ENCODE peak calls at places on chromosomes 3 and 15, in eight cellular contexts. J, X, E, D, C, W, S and G are unnamed samples.

GRCh38 chr3:42745776-42746454 is 27.1 kb downstream of the CCDC13 start:
- DNase-seq in J (no peak), X (no peak), E (no peak), D (no peak), C (peak), W (peak), S (no peak), G (no peak)

GRCh38 chr15:31579976-31580375 is 253.3 kb downstream of the KLF13 start:
- DNase-seq in J (no peak), X (no peak), E (no peak), D (no peak), C (no peak), W (no peak), S (no peak), G (no peak)

GRCh38 chr15:93980149-93980911 is 251.0 kb upstream of the MCTP2 start:
- DNase-seq in J (peak), X (no peak), E (no peak), D (no peak), C (no peak), W (no peak), S (no peak), G (no peak)

GRCh38 chr15:89383635-89384604 is 49.3 kb upstream of the POLG start:
- DNase-seq in J (peak), X (peak), E (no peak), D (no peak), C (peak), W (no peak), S (no peak), G (no peak)

GRCh38 chr15:29844290-29844903 is 22.1 kb upstream of the TJP1 start:
- DNase-seq in J (no peak), X (no peak), E (peak), D (no peak), C (no peak), W (no peak), S (no peak), G (peak)

GRCh38 chr3:76700323-76700722 is 339.6 kb upstream of the ROBO2 start:
- DNase-seq in J (no peak), X (no peak), E (no peak), D (no peak), C (no peak), W (no peak), S (no peak), G (no peak)

GRCh38 chr3:72938471-72939265 is 50.8 kb downstream of the GXYLT2 start:
- DNase-seq in J (peak), X (peak), E (peak), D (peak), C (no peak), W (peak), S (no peak), G (no peak)

GRCh38 chr15:89199734-89200133 is 21.6 kb downstream of the RLBP1 start:
- DNase-seq in J (no peak), X (no peak), E (no peak), D (no peak), C (peak), W (no peak), S (no peak), G (no peak)

GRCh38 chr3:38960953-38961622 is 90.7 kb downstream of the SCN11A start:
- DNase-seq in J (no peak), X (no peak), E (peak), D (peak), C (peak), W (no peak), S (no peak), G (no peak)

GRCh38 chr3:170356596-170357175 is 829 bp upstream of the SKIL start:
- DNase-seq in J (peak), X (peak), E (peak), D (peak), C (peak), W (peak), S (peak), G (no peak)

GRCh38 chr3:58973796-58974195 is 76.0 kb downstream of the CFAP20DC start:
- DNase-seq in J (no peak), X (peak), E (no peak), D (peak), C (no peak), W (no peak), S (no peak), G (no peak)

GRCh38 chr3:31813686-31814085 is 167.4 kb downstream of the OSBPL10 start:
- DNase-seq in J (no peak), X (no peak), E (peak), D (no peak), C (no peak), W (no peak), S (no peak), G (no peak)

GRCh38 chr3:138434875-138435772 is 708 bp downstream of the ESYT3 start:
- DNase-seq in J (no peak), X (no peak), E (no peak), D (no peak), C (peak), W (no peak), S (no peak), G (no peak)

GRCh38 chr3:120459196-120459595 is 8.4 kb upstream of the FSTL1 start:
- DNase-seq in J (no peak), X (no peak), E (no peak), D (no peak), C (no peak), W (no peak), S (no peak), G (no peak)

GRCh38 chr3:120460862-120461261 is 10.1 kb upstream of the FSTL1 start:
- DNase-seq in J (no peak), X (no peak), E (no peak), D (no peak), C (no peak), W (no peak), S (no peak), G (no peak)

GRCh38 chr3:120460217-120460616 is 9.4 kb upstream of the FSTL1 start:
- DNase-seq in J (no peak), X (no peak), E (no peak), D (no peak), C (no peak), W (no peak), S (no peak), G (no peak)

GRCh38 chr3:120462409-120462959 is 11.7 kb upstream of the FSTL1 start:
- DNase-seq in J (no peak), X (no peak), E (no peak), D (no peak), C (no peak), W (no peak), S (no peak), G (no peak)

GRCh38 chr3:120461416-120461815 is 10.6 kb upstream of the FSTL1 start:
- DNase-seq in J (no peak), X (no peak), E (no peak), D (no peak), C (no peak), W (no peak), S (no peak), G (no peak)
- H3K27ac ChIP-seq in J (no peak), X (no peak), E (no peak), D (no peak), C (no peak), W (no peak), S (no peak), G (no peak)

GRCh38 chr15:79988448-79989117 is 17.6 kb upstream of the BCL2A1 start:
- DNase-seq in J (no peak), X (no peak), E (no peak), D (no peak), C (no peak), W (peak), S (no peak), G (no peak)
- H3K27ac ChIP-seq in J (no peak), X (no peak), E (no peak), D (no peak), C (no peak), W (no peak), S (no peak), G (no peak)

GRCh38 chr15:87949934-87950298 is 306.6 kb downstream of the NTRK3 start:
- DNase-seq in J (no peak), X (no peak), E (no peak), D (no peak), C (no peak), W (no peak), S (no peak), G (no peak)

GRCh38 chr15:87944687-87945086 is 311.9 kb downstream of the NTRK3 start:
- DNase-seq in J (no peak), X (no peak), E (no peak), D (no peak), C (no peak), W (no peak), S (no peak), G (no peak)

GRCh38 chr15:87952736-87953135 is 303.8 kb downstream of the NTRK3 start:
- DNase-seq in J (no peak), X (no peak), E (no peak), D (no peak), C (no peak), W (no peak), S (no peak), G (no peak)

GRCh38 chr15:87944051-87944450 is 312.5 kb downstream of the NTRK3 start:
- DNase-seq in J (no peak), X (no peak), E (no peak), D (no peak), C (no peak), W (no peak), S (no peak), G (no peak)

GRCh38 chr15:87949214-87949933 is 307.2 kb downstream of the NTRK3 start:
- DNase-seq in J (no peak), X (no peak), E (no peak), D (no peak), C (no peak), W (no peak), S (no peak), G (no peak)
- H3K27ac ChIP-seq in J (peak), X (peak), E (no peak), D (no peak), C (no peak), W (peak), S (peak), G (no peak)

GRCh38 chr15:63595066-63595465 is 2.1 kb upstream of the FBXL22 start:
- DNase-seq in J (peak), X (no peak), E (no peak), D (no peak), C (no peak), W (no peak), S (no peak), G (no peak)
- H3K27ac ChIP-seq in J (peak), X (no peak), E (peak), D (no peak), C (no peak), W (no peak), S (no peak), G (peak)

GRCh38 chr3:63984391-63984790 is 38.9 kb downstream of the PSMD6 start:
- DNase-seq in J (no peak), X (no peak), E (no peak), D (no peak), C (no peak), W (no peak), S (no peak), G (no peak)
- H3K27ac ChIP-seq in J (no peak), X (no peak), E (no peak), D (no peak), C (no peak), W (no peak), S (no peak), G (no peak)

DNA sequence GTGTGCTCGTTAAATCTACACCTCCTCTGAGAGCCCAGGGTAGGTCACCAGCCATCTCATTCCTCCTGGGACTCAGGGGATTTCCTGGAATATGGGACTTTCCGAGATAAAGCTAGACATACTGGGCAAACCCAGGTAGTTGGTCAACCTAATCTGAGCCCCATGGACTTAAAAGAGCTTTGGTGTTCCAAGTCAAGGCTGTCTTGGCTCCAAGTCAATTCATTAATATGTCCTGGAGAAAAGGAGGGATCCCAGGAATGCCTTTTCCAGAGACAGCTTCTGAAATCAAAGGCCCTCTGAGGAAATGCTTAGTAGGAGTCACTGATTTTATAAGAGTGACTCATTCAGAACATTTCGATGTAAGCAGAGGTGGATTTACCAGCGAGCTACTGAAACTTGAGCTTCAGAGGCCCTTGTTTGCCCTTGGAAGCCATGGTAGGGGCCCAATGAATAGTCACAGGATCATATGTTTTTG is 137.3 kb upstream of the UBE2E1 start:
- DNase-seq in J (no peak), X (no peak), E (peak), D (peak), C (no peak), W (no peak), S (no peak), G (no peak)
- H3K27ac ChIP-seq in J (peak), X (no peak), E (peak), D (peak), C (no peak), W (no peak), S (no peak), G (peak)

GRCh38 chr3:9976736-9977709 is 9.6 kb downstream of the EMC3 start:
- DNase-seq in J (peak), X (peak), E (peak), D (peak), C (no peak), W (peak), S (no peak), G (peak)

GRCh38 chr3:9980251-9980650 is 6.4 kb downstream of the EMC3 start:
- DNase-seq in J (no peak), X (no peak), E (no peak), D (no peak), C (no peak), W (no peak), S (no peak), G (no peak)

GRCh38 chr3:9978664-9979349 is 7.8 kb downstream of the EMC3 start:
- DNase-seq in J (no peak), X (no peak), E (no peak), D (no peak), C (no peak), W (no peak), S (no peak), G (no peak)
- H3K27ac ChIP-seq in J (peak), X (no peak), E (peak), D (no peak), C (no peak), W (peak), S (no peak), G (no peak)